ENCODE peak calls at places on chromosomes 5 and 9, in seven cellular contexts. Y is upper lobe of left lung, L is left lung, X is uterus, Z is stomach, T is psoas muscle, A is cardiac muscle cell. B is an unnamed sample.

GRCh38 chr5:17316973-17317459 is 99.6 kb downstream of the BASP1 start:
- DNase-seq in Z (no peak), X (no peak), Y (no peak), T (no peak), A (peak), L (no peak), B (no peak)

GRCh38 chr5:132414634-132415377 is 45.3 kb downstream of the SLC22A5 start:
- DNase-seq in A (peak), L (no peak), T (no peak), Y (no peak), X (no peak), Z (no peak), B (no peak)

GRCh38 chr5:125310749-125311148 is 564.3 kb upstream of the ZNF608 start:
- DNase-seq in Z (no peak), L (no peak), A (peak), X (no peak), Y (no peak), T (no peak), B (no peak)

GRCh38 chr5:88662801-88663360 is 220.1 kb downstream of the MEF2C start:
- DNase-seq in T (no peak), A (no peak), X (no peak), L (no peak), Z (no peak), Y (no peak), B (no peak)

GRCh38 chr9:106487256-106487655 is 375.7 kb upstream of the ZNF462 start:
- DNase-seq in T (no peak), Z (no peak), L (no peak), Y (no peak), X (no peak), A (no peak), B (no peak)

GRCh38 chr5:53035868-53036381 is 46.8 kb downstream of the ITGA2 start:
- DNase-seq in T (no peak), A (no peak), Z (no peak), Y (no peak), L (no peak), X (no peak), B (no peak)

GRCh38 chr9:77384406-77384805 is 207.1 kb downstream of the VPS13A start:
- DNase-seq in T (no peak), Z (no peak), A (peak), Y (no peak), X (no peak), L (no peak), B (no peak)

GRCh38 chr5:80711938-80712337 is 57.2 kb upstream of the DHFR start:
- DNase-seq in A (peak), Y (no peak), X (no peak), L (no peak), Z (no peak), T (no peak), B (no peak)

GRCh38 chr9:101498323-101498722 is 35.3 kb upstream of the RNF20 start:
- DNase-seq in L (no peak), A (peak), Y (no peak), T (no peak), Z (no peak), X (no peak), B (no peak)

GRCh38 chr9:37026936-37027581 is 7.0 kb downstream of the PAX5 start:
- DNase-seq in X (no peak), A (no peak), Z (no peak), L (no peak), Y (no peak), T (no peak), B (no peak)

GRCh38 chr9:136762915-136763648 is 1.2 kb downstream of the LCN15 start:
- DNase-seq in A (peak), T (peak), Y (peak), X (peak), Z (peak), L (peak), B (no peak)

DNA sequence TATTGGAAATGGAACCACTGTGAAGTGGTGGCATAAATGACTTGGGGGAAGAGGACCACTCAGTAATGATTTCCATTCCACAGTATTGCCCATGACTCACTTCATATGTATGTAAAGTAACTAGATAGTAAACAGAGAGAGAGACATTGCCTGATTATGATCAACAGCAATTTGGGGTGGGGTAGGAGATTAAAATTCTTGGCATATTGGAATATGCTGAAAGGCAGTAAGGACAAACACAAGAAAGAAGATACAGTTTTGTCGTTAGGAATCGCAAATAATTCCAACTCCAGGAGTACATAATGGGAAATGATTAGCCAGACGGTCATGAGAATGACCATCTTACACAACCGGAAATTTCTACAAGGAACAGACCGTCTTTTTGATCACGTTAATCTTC is 1.5 kb upstream of the HMGCS1 start:
- DNase-seq in Z (no peak), X (no peak), A (no peak), Y (no peak), T (no peak), L (no peak), B (no peak)
- H3K27ac ChIP-seq in Z (no peak), X (no peak), A (peak), Y (peak), T (no peak), L (peak), B (no peak)

GRCh38 chr5:13878357-13878756 is 66.1 kb downstream of the DNAH5 start:
- DNase-seq in A (no peak), L (no peak), T (no peak), X (no peak), Y (no peak), Z (no peak), B (no peak)
- TF ChIP-seq CTCF in A (no peak), L (no peak), T (no peak), X (no peak), Y (no peak), Z (no peak), B (no peak)

DNA sequence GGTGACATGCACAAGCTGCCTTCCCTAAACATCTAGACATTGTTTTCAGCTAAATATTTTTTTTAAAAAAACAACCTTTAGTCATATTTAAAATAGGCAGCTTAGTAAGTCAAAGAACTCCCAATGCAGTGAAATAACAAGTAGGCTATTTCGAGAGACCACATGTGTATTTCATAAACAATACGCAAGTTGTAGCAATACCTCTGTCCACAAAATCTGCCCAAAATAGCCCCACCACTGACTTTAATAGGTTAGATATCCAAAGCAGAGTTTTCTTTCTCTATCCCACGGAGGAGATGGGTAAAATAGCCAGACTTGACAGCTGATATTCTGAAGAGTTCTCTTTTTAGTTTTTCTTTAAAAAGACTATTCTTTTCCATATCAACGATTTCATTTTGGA is 1.2 kb downstream of the SLC24A2 start:
- DNase-seq in T (no peak), Z (no peak), L (no peak), Y (no peak), A (no peak), X (no peak), B (no peak)
- H3K27ac ChIP-seq in T (no peak), Z (no peak), L (no peak), Y (no peak), A (no peak), X (no peak), B (no peak)

GRCh38 chr9:5612187-5612535 is 16.7 kb upstream of the RIC1 start:
- DNase-seq in T (no peak), Y (no peak), A (no peak), L (no peak), X (no peak), Z (no peak), B (no peak)

GRCh38 chr9:5611321-5612186 is 17.4 kb upstream of the RIC1 start:
- DNase-seq in L (no peak), T (no peak), Y (no peak), A (no peak), X (no peak), Z (no peak), B (no peak)

GRCh38 chr9:5608298-5609254 is 20.3 kb upstream of the RIC1 start:
- DNase-seq in Y (no peak), X (no peak), T (no peak), Z (no peak), L (no peak), A (peak), B (no peak)

GRCh38 chr9:5614192-5614591 is 14.7 kb upstream of the RIC1 start:
- DNase-seq in X (no peak), A (no peak), L (no peak), Y (no peak), T (no peak), Z (no peak), B (no peak)

GRCh38 chr9:5610491-5610890 is 18.4 kb upstream of the RIC1 start:
- DNase-seq in L (no peak), Z (no peak), X (no peak), Y (no peak), A (no peak), T (no peak), B (no peak)
- TF ChIP-seq CTCF in L (no peak), Z (no peak), X (no peak), Y (no peak), A (no peak), T (no peak), B (no peak)

GRCh38 chr5:58360794-58361193 is 99.1 kb downstream of the PLK2 start:
- DNase-seq in X (no peak), Y (no peak), L (no peak), Z (no peak), A (no peak), T (no peak), B (no peak)

GRCh38 chr5:58356662-58357061 is 103.2 kb downstream of the PLK2 start:
- DNase-seq in A (no peak), Z (no peak), L (no peak), T (no peak), Y (no peak), X (no peak), B (no peak)

GRCh38 chr5:58357799-58358198 is 102.1 kb downstream of the PLK2 start:
- DNase-seq in Z (no peak), A (no peak), L (no peak), T (no peak), X (no peak), Y (no peak), B (no peak)

GRCh38 chr5:58357121-58357520 is 102.8 kb downstream of the PLK2 start:
- DNase-seq in X (no peak), Y (no peak), A (no peak), Z (no peak), L (no peak), T (no peak), B (no peak)

GRCh38 chr5:58358436-58358835 is 101.5 kb downstream of the PLK2 start:
- DNase-seq in Z (no peak), L (no peak), T (no peak), Y (no peak), X (no peak), A (no peak), B (no peak)
- H3K27ac ChIP-seq in Z (no peak), L (no peak), T (no peak), Y (no peak), X (no peak), A (no peak), B (no peak)

DNA sequence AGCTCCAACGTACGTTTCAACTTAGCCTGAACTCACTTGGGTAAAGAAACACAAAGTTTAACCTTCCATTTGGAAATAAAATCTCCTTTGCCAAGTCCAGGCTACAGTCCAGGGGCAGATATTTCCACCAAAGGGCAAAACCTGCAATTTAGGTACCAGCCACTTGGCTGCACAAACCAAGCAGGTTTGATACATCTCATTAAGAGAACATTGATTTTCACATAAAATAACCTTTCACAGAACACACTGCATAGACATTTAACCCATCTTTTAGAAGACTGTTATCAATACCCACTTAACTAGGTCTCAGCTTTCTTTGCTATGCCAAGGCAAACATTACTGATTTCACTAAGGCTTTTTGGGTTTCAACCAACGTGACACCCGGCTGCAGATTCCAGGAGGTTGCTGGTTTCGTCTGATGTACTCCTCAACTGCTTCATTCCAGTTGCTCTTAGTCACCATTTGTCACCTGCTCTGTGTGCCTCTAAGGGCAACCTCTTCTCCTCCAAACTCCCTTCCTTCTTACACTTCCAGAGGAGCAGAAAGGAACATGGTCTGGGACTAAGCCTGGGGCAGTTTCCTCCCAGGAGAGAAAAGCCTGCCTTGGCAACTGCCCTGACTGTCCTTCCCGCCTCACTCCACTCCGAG is 67.1 kb downstream of the EPB41L4B start:
- DNase-seq in L (no peak), Y (no peak), X (no peak), A (peak), Z (peak), T (no peak), B (no peak)
- TF ChIP-seq CTCF in L (no peak), Y (no peak), X (no peak), A (no peak), Z (no peak), T (no peak), B (no peak)